ENCODE peak calls at places on chromosomes 3 and 15, in nine cellular contexts. I is HCT116, L is spleen, V is endothelial cell of umbilical vein, A is transverse colon, P is Panc1, F is GM12878, K is SK-N-SH, R is stomach. O is an unnamed sample.
A peak's percentile ranks its signal among the peaks of the same experiment; 100 is the strongest.

GRCh38 chr15:96237002-96237401 is 93.5 kb upstream of the NR2F2 start:
- DNase-seq in I (no peak), L (no peak), V (peak; percentile 8), A (no peak), P (no peak), F (no peak), K (no peak), R (no peak), O (no peak)

GRCh38 chr15:101453123-101454120 is 36.1 kb downstream of the PCSK6 start:
- DNase-seq in I (no peak), L (no peak), V (no peak), A (no peak), P (no peak), F (no peak), K (no peak), R (no peak), O (no peak)

GRCh38 chr3:171001250-171001893 is 25.1 kb downstream of the SLC2A2 start:
- DNase-seq in I (no peak), L (no peak), V (no peak), A (no peak), P (no peak), F (no peak), K (no peak), R (no peak), O (no peak)

GRCh38 chr3:196181127-196181546 is 30.1 kb downstream of the ZDHHC19 start:
- DNase-seq in I (no peak), L (peak; percentile 67), V (no peak), A (no peak), P (no peak), F (no peak), K (peak; percentile 8), R (no peak), O (no peak)

GRCh38 chr3:23900744-23901143 is 16.0 kb downstream of the NKIRAS1 start:
- DNase-seq in I (no peak), L (no peak), V (no peak), A (no peak), P (no peak), F (no peak), K (no peak), R (no peak), O (no peak)

GRCh38 chr3:178907081-178907480 is 164.5 kb downstream of the ZMAT3 start:
- DNase-seq in I (no peak), L (no peak), V (no peak), A (no peak), P (no peak), F (no peak), K (no peak), R (no peak), O (no peak)

GRCh38 chr3:156201411-156202405 is 81.3 kb downstream of the KCNAB1 start:
- DNase-seq in I (no peak), L (no peak), V (no peak), A (no peak), P (no peak), F (no peak), K (no peak), R (no peak), O (no peak)

GRCh38 chr3:30538787-30539186 is 67.6 kb upstream of the TGFBR2 start:
- DNase-seq in I (peak; percentile 4), L (no peak), V (peak; percentile 93), A (no peak), P (no peak), F (no peak), K (no peak), R (no peak), O (no peak)

GRCh38 chr15:90787881-90788280 is 70.7 kb downstream of the BLM start:
- DNase-seq in I (no peak), L (no peak), V (peak; percentile 70), A (no peak), P (no peak), F (no peak), K (no peak), R (no peak), O (no peak)

GRCh38 chr3:186687120-186687651 is 21.4 kb downstream of the HRG start:
- DNase-seq in I (no peak), L (no peak), V (peak; percentile 0), A (no peak), P (no peak), F (no peak), K (no peak), R (no peak), O (no peak)

GRCh38 chr3:85726241-85726640 is 767.5 kb downstream of the CADM2 start:
- DNase-seq in I (no peak), L (no peak), V (no peak), A (no peak), P (peak; percentile 4), F (no peak), K (no peak), R (no peak), O (no peak)

GRCh38 chr3:113638910-113639309 is 57.5 kb downstream of the USF3 start:
- DNase-seq in I (no peak), L (no peak), V (no peak), A (no peak), P (no peak), F (no peak), K (no peak), R (no peak), O (no peak)

GRCh38 chr15:71471347-71471746 is 339.0 kb upstream of the NR2E3 start:
- DNase-seq in I (no peak), L (no peak), V (no peak), A (no peak), P (no peak), F (no peak), K (no peak), R (no peak), O (no peak)

GRCh38 chr15:96014939-96015338 is 315.6 kb upstream of the NR2F2 start:
- DNase-seq in I (no peak), L (no peak), V (no peak), A (no peak), P (no peak), F (no peak), K (no peak), R (no peak), O (no peak)

GRCh38 chr15:66798426-66799061 is 96.5 kb downstream of the SMAD6 start:
- DNase-seq in I (no peak), L (no peak), V (peak; percentile 24), A (no peak), P (no peak), F (no peak), K (no peak), R (no peak), O (no peak)

GRCh38 chr3:25648107-25648535 is 16.6 kb downstream of the TOP2B start:
- DNase-seq in I (peak; percentile 77), L (no peak), V (peak; percentile 86), A (peak; percentile 84), P (peak; percentile 67), F (peak; percentile 76), K (peak; percentile 59), R (peak; percentile 87), O (no peak)

GRCh38 chr3:14431556-14431927 is 29.1 kb downstream of the SLC6A6 start:
- DNase-seq in I (no peak), L (peak; percentile 90), V (no peak), A (peak; percentile 34), P (no peak), F (no peak), K (no peak), R (no peak), O (no peak)

GRCh38 chr3:14430706-14431470 is 28.5 kb downstream of the SLC6A6 start:
- DNase-seq in I (no peak), L (no peak), V (no peak), A (no peak), P (no peak), F (no peak), K (no peak), R (no peak), O (no peak)

GRCh38 chr3:14428087-14429067 is 26.0 kb downstream of the SLC6A6 start:
- DNase-seq in I (no peak), L (no peak), V (no peak), A (no peak), P (no peak), F (no peak), K (no peak), R (no peak), O (no peak)

GRCh38 chr3:14429689-14430452 is 27.5 kb downstream of the SLC6A6 start:
- DNase-seq in I (no peak), L (no peak), V (no peak), A (no peak), P (no peak), F (no peak), K (no peak), R (no peak), O (no peak)

GRCh38 chr3:14429237-14429636 is 26.8 kb downstream of the SLC6A6 start:
- DNase-seq in I (no peak), L (no peak), V (no peak), A (no peak), P (no peak), F (no peak), K (no peak), R (no peak), O (no peak)
- H3K4me1 ChIP-seq in I (peaks cover 33% of the 10 kb centered on the region), L (peaks cover 100% of the 10 kb centered on the region), V (peaks cover 41% of the 10 kb centered on the region), A (peaks cover 22% of the 10 kb centered on the region), P (peaks cover 88% of the 10 kb centered on the region), F (peaks cover 93% of the 10 kb centered on the region), K (peaks cover 61% of the 10 kb centered on the region), R (peaks cover 38% of the 10 kb centered on the region), O (peaks cover 83% of the 10 kb centered on the region)

DNA sequence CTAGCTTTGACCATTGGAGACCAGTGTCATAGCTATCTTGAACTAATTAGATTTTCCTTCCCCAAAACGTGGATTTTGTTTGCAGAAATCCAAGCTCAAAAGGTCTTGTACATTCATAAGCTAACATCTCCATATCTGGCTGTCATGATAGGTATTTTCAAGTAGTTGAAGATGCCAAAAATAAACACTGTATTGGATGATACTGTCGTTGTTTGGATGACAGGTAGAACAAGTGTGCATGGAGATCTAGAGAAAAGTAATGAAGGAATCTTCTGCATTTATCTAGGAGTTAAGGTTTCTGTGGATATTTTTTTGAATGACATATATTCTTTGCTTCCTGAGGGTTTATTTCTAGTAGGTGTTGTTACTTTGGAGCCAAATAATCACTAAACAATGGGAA is 1696.1 kb downstream of the SI start:
- DNase-seq in I (no peak), L (no peak), V (no peak), A (no peak), P (no peak), F (no peak), K (no peak), R (no peak), O (no peak)
- TF ChIP-seq POLR2AphosphoS5 in I (no peak), L (no peak), V (no peak), A (no peak), P (no peak), F (no peak), K (no peak), R (no peak), O (no peak)

GRCh38 chr15:79185199-79185598 is 94.6 kb upstream of the RASGRF1 start:
- DNase-seq in I (peak; percentile 50), L (no peak), V (no peak), A (no peak), P (no peak), F (no peak), K (peak; percentile 41), R (no peak), O (no peak)
- TF ChIP-seq CTCF in I (peak; percentile 40), L (no peak), V (peak; percentile 41), A (no peak), P (no peak), F (peak; percentile 34), K (peak; percentile 42), R (no peak), O (no peak)

DNA sequence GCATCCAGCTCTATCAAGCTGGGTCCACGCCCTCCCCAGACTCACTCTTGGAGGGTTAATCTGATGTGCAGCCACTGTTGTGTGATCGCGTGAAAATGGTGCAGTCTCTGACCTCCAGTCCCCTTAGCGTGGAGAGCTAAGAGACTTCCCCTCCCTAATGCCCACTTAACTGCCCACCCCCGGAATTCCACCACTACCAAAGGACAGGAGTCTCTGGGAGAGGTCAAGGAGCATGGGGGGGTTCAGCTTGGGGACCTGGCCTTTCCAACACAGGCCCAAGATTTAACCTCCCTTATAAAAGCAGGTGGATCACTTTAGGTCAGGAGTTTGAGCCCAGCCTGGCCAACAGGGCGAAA is 48.8 kb downstream of the CCDC12 start:
- DNase-seq in I (no peak), L (no peak), V (no peak), A (no peak), P (no peak), F (no peak), K (no peak), R (no peak), O (no peak)
- H3K4me1 ChIP-seq in I (peaks cover 22% of the 10 kb centered on the region), L (peaks cover 93% of the 10 kb centered on the region), V (peaks cover 53% of the 10 kb centered on the region), A (peaks cover 50% of the 10 kb centered on the region), P (peaks cover 24% of the 10 kb centered on the region), F (peaks cover 73% of the 10 kb centered on the region), K (peaks cover 20% of the 10 kb centered on the region), R (peaks cover 75% of the 10 kb centered on the region), O (peaks cover 93% of the 10 kb centered on the region)